ENCODE peak calls at places on chromosomes 13 and 19, in nine cellular contexts. B is endodermal cell; D is omental fat pad; C is fibroblast of mammary gland; T is WERI-Rb-1; P is HFFc6; E is fibroblast of lung; M is CD8-positive, alpha-beta T cell; V is cardiac fibroblast. O is an unnamed sample.

GRCh38 chr13:112056284-112056727 is 10.6 kb upstream of the SOX1 start:
- DNase-seq in V (no peak), C (no peak), E (no peak), D (no peak), T (no peak), P (no peak), M (no peak), B (peak), O (peak)

GRCh38 chr19:10404888-10405808 is 1.8 kb upstream of the CDC37 start:
- DNase-seq in E (peak), C (no peak), V (no peak), M (no peak), D (no peak), P (no peak), B (no peak), T (no peak), O (no peak)

GRCh38 chr13:110055089-110055488 is 251.9 kb downstream of the COL4A1 start:
- DNase-seq in C (peak), T (no peak), M (no peak), D (no peak), P (peak), E (peak), B (no peak), V (peak), O (no peak)

GRCh38 chr13:43009506-43009905 is 13.9 kb upstream of the DNAJC15 start:
- DNase-seq in C (peak), P (no peak), E (peak), B (no peak), V (no peak), D (no peak), M (no peak), T (no peak), O (no peak)

GRCh38 chr13:79455331-79455730 is 25.6 kb upstream of the NDFIP2 start:
- DNase-seq in M (no peak), C (peak), P (peak), E (peak), B (no peak), T (no peak), D (no peak), V (no peak), O (no peak)

GRCh38 chr19:34269968-34270621 is 15.7 kb downstream of the GARRE1 start:
- DNase-seq in T (no peak), P (peak), E (peak), D (no peak), M (peak), B (peak), C (peak), V (peak), O (no peak)

GRCh38 chr19:7149956-7150705 is 80.6 kb downstream of the ZNF557 start:
- DNase-seq in D (no peak), C (no peak), B (peak), P (no peak), V (no peak), E (no peak), M (no peak), T (no peak), O (no peak)

GRCh38 chr13:48009298-48009697 is 8.2 kb upstream of the SUCLA2 start:
- DNase-seq in D (no peak), E (peak), V (peak), C (peak), P (peak), B (no peak), M (no peak), T (no peak), O (no peak)

GRCh38 chr19:47729799-47730520 is 15.4 kb upstream of the NOP53 start:
- DNase-seq in T (no peak), D (peak), P (no peak), M (no peak), V (peak), E (peak), B (peak), C (peak), O (peak)

GRCh38 chr13:110109910-110110309 is 197.0 kb downstream of the COL4A1 start:
- DNase-seq in D (no peak), C (peak), T (peak), B (peak), P (peak), E (peak), V (peak), M (no peak), O (no peak)

GRCh38 chr13:76754414-76754813 is 131.8 kb downstream of the KCTD12 start:
- DNase-seq in D (no peak), P (no peak), C (peak), V (peak), E (peak), M (no peak), B (no peak), T (no peak), O (no peak)

GRCh38 chr19:43668406-43669158 is 1.4 kb downstream of the PLAUR start:
- DNase-seq in E (peak), C (peak), V (peak), M (peak), B (peak), P (peak), D (peak), T (peak), O (peak)

GRCh38 chr19:13260883-13261653 is 110.9 kb downstream of the IER2 start:
- DNase-seq in V (peak), D (no peak), E (peak), M (no peak), B (no peak), P (peak), C (peak), T (no peak), O (no peak)

GRCh38 chr13:75934889-75935288 is 298.8 kb downstream of the LMO7 start:
- DNase-seq in E (peak), D (no peak), B (no peak), V (no peak), C (peak), T (no peak), P (peak), M (no peak), O (no peak)

GRCh38 chr13:101579291-101579802 is 126.9 kb downstream of the ITGBL1 start:
- DNase-seq in P (peak), C (peak), B (no peak), E (peak), M (no peak), D (no peak), V (peak), T (no peak), O (peak)

GRCh38 chr13:94480672-94481145 is 1.2 kb upstream of the DCT start:
- DNase-seq in D (no peak), M (no peak), T (peak), P (peak), B (no peak), E (peak), V (peak), C (peak), O (peak)

GRCh38 chr13:27712421-27712820 is 79.9 kb upstream of the GSX1 start:
- DNase-seq in B (no peak), C (peak), D (no peak), V (peak), E (no peak), M (no peak), P (no peak), T (peak), O (no peak)

GRCh38 chr13:106350208-106350607 is 185.3 kb downstream of the EFNB2 start:
- DNase-seq in P (no peak), V (no peak), M (no peak), T (no peak), C (no peak), E (no peak), B (peak), D (no peak), O (no peak)

GRCh38 chr13:42378383-42378780 is 106.4 kb downstream of the AKAP11 start:
- DNase-seq in T (no peak), P (no peak), D (no peak), M (no peak), B (no peak), C (no peak), E (no peak), V (no peak), O (no peak)

GRCh38 chr19:48720613-48721296 is 1.2 kb upstream of the MAMSTR start:
- DNase-seq in D (peak), E (peak), T (peak), C (peak), M (peak), P (peak), V (peak), B (peak), O (peak)

GRCh38 chr19:55156202-55157063 is 1.1 kb downstream of the TNNI3 start:
- DNase-seq in M (no peak), V (peak), P (no peak), T (no peak), E (peak), D (no peak), B (peak), C (peak), O (peak)

GRCh38 chr13:102799544-102800144 is 725 bp downstream of the BIVM start:
- DNase-seq in M (no peak), C (peak), T (peak), V (no peak), B (peak), D (no peak), P (no peak), E (peak), O (peak)

GRCh38 chr19:6057651-6058365 is 52.5 kb downstream of the RFX2 start:
- DNase-seq in P (no peak), D (peak), C (no peak), E (no peak), B (no peak), T (peak), M (no peak), V (no peak), O (no peak)

GRCh38 chr19:58581227-58582141 is 8.3 kb upstream of the MZF1 start:
- DNase-seq in E (peak), C (peak), M (peak), V (peak), B (peak), T (peak), D (peak), P (peak), O (peak)

GRCh38 chr13:112965573-112966115 is 3.4 kb upstream of the MCF2L start:
- DNase-seq in P (no peak), M (no peak), D (no peak), V (no peak), T (no peak), B (no peak), E (no peak), C (no peak), O (no peak)

GRCh38 chr19:40363128-40363527 is 14.6 kb downstream of the PLD3 start:
- DNase-seq in D (no peak), C (no peak), M (no peak), T (no peak), B (no peak), V (peak), P (no peak), E (no peak), O (no peak)

GRCh38 chr13:94640676-94641075 is 39.0 kb downstream of the GPR180 start:
- DNase-seq in E (peak), M (no peak), B (no peak), C (peak), T (no peak), P (no peak), D (no peak), V (peak), O (no peak)

GRCh38 chr19:13022859-13023636 is 27.8 kb downstream of the NFIX start:
- DNase-seq in V (peak), M (no peak), P (peak), C (peak), E (peak), T (no peak), B (peak), D (no peak), O (no peak)

GRCh38 chr13:80604094-80604493 is 263.2 kb upstream of the SPRY2 start:
- DNase-seq in E (no peak), P (no peak), T (no peak), V (peak), C (peak), B (no peak), D (no peak), M (no peak), O (no peak)

GRCh38 chr19:58229255-58229639 is 533 bp downstream of the ZNF544 start:
- DNase-seq in C (peak), V (peak), E (peak), P (peak), D (no peak), B (peak), T (peak), M (no peak), O (peak)

GRCh38 chr19:47376589-47377144 is 27.6 kb downstream of the DHX34 start:
- DNase-seq in B (no peak), T (no peak), E (no peak), C (no peak), D (no peak), V (no peak), M (no peak), P (no peak), O (no peak)

GRCh38 chr19:39834287-39834841 is 402 bp upstream of the DYRK1B start:
- DNase-seq in E (no peak), C (no peak), P (no peak), M (no peak), V (no peak), B (no peak), D (no peak), T (no peak), O (no peak)

DNA sequence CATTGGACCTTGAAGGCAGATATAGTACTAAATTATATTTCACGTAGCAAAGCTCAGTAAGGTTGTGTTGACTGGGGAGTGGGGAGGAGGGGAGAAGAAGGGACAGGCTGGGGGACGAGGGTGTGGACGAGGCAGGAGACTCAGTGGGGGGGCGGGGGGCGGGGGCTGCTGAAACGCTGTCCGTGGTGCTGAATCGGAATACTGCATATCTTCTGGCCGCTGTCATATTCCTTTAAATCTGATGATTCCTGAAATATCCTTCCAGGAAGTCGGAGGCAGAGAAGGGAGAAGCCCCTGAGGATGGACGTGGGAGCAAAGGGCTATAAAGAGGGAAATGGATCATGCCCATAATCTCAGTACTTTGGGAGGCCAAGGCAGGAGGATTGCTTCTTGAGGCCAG is 34.7 kb upstream of the CASP14 start:
- DNase-seq in P (no peak), B (peak), M (no peak), E (no peak), T (no peak), C (no peak), V (no peak), D (no peak), O (no peak)
- TF ChIP-seq CTCF in P (no peak), B (no peak), M (no peak), E (no peak), T (no peak), C (no peak), V (no peak), D (no peak), O (no peak)

DNA sequence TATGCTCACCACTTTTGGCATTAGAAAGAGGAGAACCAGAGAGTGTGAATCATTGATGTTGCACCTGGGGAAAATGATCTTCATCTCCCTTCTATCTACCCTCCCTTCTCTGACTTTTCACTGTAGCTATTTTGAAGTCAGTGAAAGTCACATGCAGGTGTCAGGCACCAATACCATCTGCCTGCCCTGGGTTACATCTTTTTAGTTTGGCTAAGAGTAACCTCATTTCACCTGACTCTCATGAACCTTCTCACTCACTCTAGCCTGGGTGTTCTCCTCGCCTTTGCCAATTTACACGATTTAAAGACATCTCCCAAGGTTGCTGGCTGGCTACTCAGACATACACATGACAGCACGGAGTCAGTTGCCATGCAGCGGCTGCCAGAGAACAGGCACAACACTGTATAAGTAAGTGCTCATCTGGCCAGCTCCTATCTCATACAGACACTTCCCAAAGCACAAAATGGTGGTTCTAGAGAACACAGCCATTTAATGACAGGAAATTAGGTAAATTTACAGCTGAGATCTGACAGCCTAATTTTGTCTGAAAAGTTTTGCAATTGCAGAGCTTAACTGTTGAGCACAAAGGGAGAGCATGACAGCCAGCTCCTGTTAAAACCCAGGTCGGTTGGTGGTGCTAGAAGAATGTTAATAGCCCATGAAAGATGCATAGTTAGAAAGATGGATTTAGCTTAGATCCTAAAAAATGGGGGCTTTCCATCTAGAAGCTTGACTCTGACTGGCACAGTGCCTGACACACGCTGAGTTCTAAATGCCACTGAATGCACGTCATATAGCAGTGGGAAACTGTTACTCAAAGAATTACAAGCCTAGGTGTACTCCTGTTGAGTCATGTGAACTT is 32.5 kb downstream of the LCP1 start:
- DNase-seq in D (no peak), V (no peak), M (no peak), T (no peak), B (no peak), C (peak), P (no peak), E (peak), O (no peak)
- TF ChIP-seq CTCF in D (no peak), V (no peak), M (no peak), T (no peak), B (no peak), C (no peak), P (no peak), E (no peak), O (no peak)

DNA sequence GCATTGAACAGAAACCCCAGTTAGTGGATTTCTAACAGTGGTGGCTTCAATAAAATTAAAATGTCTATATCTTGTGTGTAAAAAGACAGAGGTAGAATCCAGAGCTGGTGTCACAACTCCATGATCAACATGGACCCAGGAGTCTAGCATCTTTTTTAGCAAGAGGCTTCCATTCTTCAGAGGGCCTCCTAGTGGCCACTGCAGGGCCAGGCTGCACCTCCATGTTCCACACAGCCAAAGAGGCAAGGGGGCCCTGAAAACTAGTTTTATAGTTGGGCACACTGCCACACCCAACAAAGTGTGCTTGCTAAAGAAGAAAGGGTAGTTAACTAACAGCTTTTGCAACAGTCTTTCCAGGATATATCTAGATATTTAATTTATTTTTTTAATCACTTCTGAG is 12.9 kb downstream of the N4BP2L1 start:
- DNase-seq in D (no peak), E (no peak), B (peak), T (peak), V (peak), M (no peak), C (peak), P (no peak), O (peak)
- TF ChIP-seq CTCF in D (no peak), E (peak), B (peak), T (peak), V (peak), M (no peak), C (peak), P (peak), O (peak)

GRCh38 chr13:66716502-66716901 is 513.6 kb downstream of the PCDH9 start:
- DNase-seq in E (no peak), T (no peak), C (no peak), V (no peak), D (no peak), P (no peak), B (no peak), M (no peak), O (no peak)
- TF ChIP-seq CTCF in E (no peak), T (no peak), C (no peak), V (no peak), D (no peak), P (no peak), B (no peak), M (no peak), O (no peak)

GRCh38 chr13:92074658-92075057 is 676.2 kb downstream of the GPC5 start:
- DNase-seq in E (no peak), V (peak), T (peak), D (no peak), P (no peak), C (no peak), M (no peak), B (peak), O (no peak)
- TF ChIP-seq CTCF in E (no peak), V (no peak), T (peak), D (no peak), P (peak), C (no peak), M (no peak), B (peak), O (peak)

GRCh38 chr19:50906217-50906616 is 5.0 kb downstream of the KLK4 start:
- DNase-seq in V (peak), D (no peak), C (peak), M (peak), E (no peak), B (peak), P (no peak), T (peak), O (peak)
- TF ChIP-seq CTCF in V (peak), D (no peak), C (peak), M (no peak), E (no peak), B (peak), P (peak), T (peak), O (peak)

DNA sequence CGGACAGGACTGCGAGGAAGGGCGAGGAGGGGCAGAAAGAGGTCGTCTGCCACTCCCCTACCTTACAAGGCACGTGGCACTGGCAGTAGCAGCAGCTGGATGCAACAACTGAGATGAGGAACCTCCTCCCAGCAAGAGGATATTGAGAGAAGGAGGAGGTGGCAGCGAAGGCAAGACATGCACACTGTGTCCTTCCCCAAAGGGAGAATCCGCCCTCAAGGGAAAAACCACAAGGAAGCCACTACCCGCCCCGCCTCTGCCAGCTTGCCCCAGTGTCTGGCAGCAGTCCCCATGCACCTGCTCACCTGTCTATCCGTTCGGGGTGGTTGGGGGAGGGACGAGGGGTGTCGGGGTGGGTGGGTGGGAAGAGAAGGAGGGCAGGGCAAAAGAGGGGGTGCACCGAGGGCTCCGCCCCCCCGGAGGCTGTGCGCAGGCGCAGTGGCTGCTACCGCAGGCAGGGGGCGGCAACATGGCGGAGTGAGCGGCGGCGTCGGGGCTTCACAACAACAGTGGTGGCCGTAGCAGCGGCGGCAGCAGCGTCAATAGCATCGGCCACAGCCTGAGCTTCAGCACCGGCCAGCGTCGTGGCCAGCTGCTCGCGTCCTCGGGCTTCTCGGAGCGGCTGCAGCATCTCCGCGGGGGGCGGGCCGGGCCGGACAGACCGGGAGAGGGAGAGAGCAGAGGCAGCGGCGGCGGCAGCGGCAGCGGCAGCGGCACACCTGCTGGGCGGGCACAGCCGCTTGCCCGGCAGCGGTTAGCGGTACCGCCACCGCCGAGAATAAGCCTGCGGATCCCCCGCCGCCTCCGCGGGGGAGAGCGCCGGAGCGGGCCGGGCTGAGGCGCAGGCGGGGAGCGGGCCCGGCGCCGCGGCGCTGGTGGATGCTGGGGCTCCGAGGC is at the start of gene NBEA:
- DNase-seq in M (peak), E (peak), T (peak), C (peak), P (peak), B (peak), V (peak), D (peak), O (peak)
- TF ChIP-seq CTCF in M (no peak), E (peak), T (peak), C (no peak), P (peak), B (peak), V (no peak), D (no peak), O (peak)

GRCh38 chr13:20128459-20128927 is 32.4 kb downstream of the GJA3 start:
- DNase-seq in C (no peak), M (no peak), D (no peak), P (no peak), B (peak), V (no peak), E (no peak), T (peak), O (no peak)
- TF ChIP-seq CTCF in C (no peak), M (no peak), D (no peak), P (peak), B (peak), V (no peak), E (no peak), T (peak), O (no peak)

O was measured in glutamatergic neuron.